ENCODE peak calls at places on chromosomes 2 and 18, in seven cellular contexts. One of them, this sample, is unnamed. For H3K27me3 and H3K4me1, the result is how much of the 10 kb centered on the place peaks cover.

GRCh38 chr2:237747189-237747588 is 51.4 kb upstream of the RBM44 start:
- DNase-seq in cardiac muscle cell: no peak
- DNase-seq in astrocyte: no peak
- DNase-seq in breast epithelium: no peak
- DNase-seq in fibroblast of lung: no peak
- DNase-seq in transverse colon: no peak
- DNase-seq in tibial artery: no peak
- DNase-seq in this sample: no peak

GRCh38 chr2:36878429-36878828 is 87.9 kb downstream of the STRN start:
- DNase-seq in tibial artery: no peak
- DNase-seq in cardiac muscle cell: no peak
- DNase-seq in breast epithelium: no peak
- DNase-seq in transverse colon: no peak
- DNase-seq in astrocyte: no peak
- DNase-seq in fibroblast of lung: no peak
- DNase-seq in this sample: no peak

GRCh38 chr2:20049631-20050030 is 1.8 kb downstream of the LAPTM4A start:
- DNase-seq in breast epithelium: no peak
- DNase-seq in astrocyte: peak
- DNase-seq in tibial artery: no peak
- DNase-seq in cardiac muscle cell: peak
- DNase-seq in transverse colon: no peak
- DNase-seq in fibroblast of lung: peak
- DNase-seq in this sample: no peak

GRCh38 chr2:150063432-150063889 is 424.0 kb downstream of the RND3 start:
- DNase-seq in transverse colon: no peak
- DNase-seq in breast epithelium: no peak
- DNase-seq in tibial artery: no peak
- DNase-seq in fibroblast of lung: peak
- DNase-seq in cardiac muscle cell: peak
- DNase-seq in astrocyte: peak
- DNase-seq in this sample: no peak

GRCh38 chr2:120108049-120108448 is 95.2 kb downstream of the EPB41L5 start:
- DNase-seq in tibial artery: no peak
- DNase-seq in transverse colon: peak
- DNase-seq in cardiac muscle cell: peak
- DNase-seq in fibroblast of lung: peak
- DNase-seq in breast epithelium: peak
- DNase-seq in astrocyte: peak
- DNase-seq in this sample: no peak

GRCh38 chr2:150624001-150624401 is 136.5 kb upstream of the RND3 start:
- DNase-seq in breast epithelium: no peak
- DNase-seq in tibial artery: no peak
- DNase-seq in fibroblast of lung: peak
- DNase-seq in cardiac muscle cell: peak
- DNase-seq in astrocyte: peak
- DNase-seq in transverse colon: no peak
- DNase-seq in this sample: no peak

GRCh38 chr2:31227711-31228125 is 6.2 kb upstream of the EHD3 start:
- DNase-seq in cardiac muscle cell: no peak
- DNase-seq in transverse colon: no peak
- DNase-seq in tibial artery: no peak
- DNase-seq in breast epithelium: no peak
- DNase-seq in astrocyte: no peak
- DNase-seq in fibroblast of lung: no peak
- DNase-seq in this sample: no peak

GRCh38 chr2:10792001-10792400 is 20.6 kb downstream of the PDIA6 start:
- DNase-seq in astrocyte: no peak
- DNase-seq in transverse colon: no peak
- DNase-seq in tibial artery: no peak
- DNase-seq in cardiac muscle cell: no peak
- DNase-seq in breast epithelium: no peak
- DNase-seq in fibroblast of lung: no peak
- DNase-seq in this sample: no peak

GRCh38 chr2:15141211-15141610 is 419.9 kb downstream of the NBAS start:
- DNase-seq in tibial artery: no peak
- DNase-seq in cardiac muscle cell: no peak
- DNase-seq in fibroblast of lung: no peak
- DNase-seq in breast epithelium: no peak
- DNase-seq in astrocyte: no peak
- DNase-seq in transverse colon: no peak
- DNase-seq in this sample: no peak

GRCh38 chr2:32064021-32064678 is 794 bp downstream of the SPAST start:
- DNase-seq in transverse colon: peak
- DNase-seq in astrocyte: peak
- DNase-seq in cardiac muscle cell: no peak
- DNase-seq in tibial artery: no peak
- DNase-seq in fibroblast of lung: no peak
- DNase-seq in breast epithelium: no peak
- DNase-seq in this sample: no peak

GRCh38 chr2:37563375-37564011 is 107.9 kb downstream of the CDC42EP3 start:
- DNase-seq in fibroblast of lung: no peak
- DNase-seq in breast epithelium: no peak
- DNase-seq in transverse colon: no peak
- DNase-seq in tibial artery: no peak
- DNase-seq in astrocyte: no peak
- DNase-seq in cardiac muscle cell: no peak
- DNase-seq in this sample: no peak

GRCh38 chr18:55983433-55983832 is 395.4 kb upstream of the TCF4 start:
- DNase-seq in cardiac muscle cell: no peak
- DNase-seq in fibroblast of lung: peak
- DNase-seq in breast epithelium: no peak
- DNase-seq in tibial artery: no peak
- DNase-seq in astrocyte: peak
- DNase-seq in transverse colon: no peak
- DNase-seq in this sample: no peak

GRCh38 chr2:168469281-168469988 is 13.4 kb downstream of the CERS6 start:
- DNase-seq in tibial artery: no peak
- DNase-seq in fibroblast of lung: no peak
- DNase-seq in transverse colon: no peak
- DNase-seq in breast epithelium: no peak
- DNase-seq in cardiac muscle cell: no peak
- DNase-seq in astrocyte: no peak
- DNase-seq in this sample: no peak

GRCh38 chr2:24164416-24164973 is 10.4 kb upstream of the FAM228A start:
- DNase-seq in astrocyte: no peak
- DNase-seq in fibroblast of lung: no peak
- DNase-seq in tibial artery: no peak
- DNase-seq in cardiac muscle cell: peak
- DNase-seq in transverse colon: peak
- DNase-seq in breast epithelium: no peak
- DNase-seq in this sample: no peak

GRCh38 chr2:198545411-198545810 is 741.0 kb downstream of the PLCL1 start:
- DNase-seq in cardiac muscle cell: no peak
- DNase-seq in astrocyte: no peak
- DNase-seq in breast epithelium: no peak
- DNase-seq in transverse colon: no peak
- DNase-seq in fibroblast of lung: peak
- DNase-seq in tibial artery: no peak
- DNase-seq in this sample: no peak

GRCh38 chr2:179843541-179843940 is 17.9 kb downstream of the ZNF385B start:
- DNase-seq in cardiac muscle cell: no peak
- DNase-seq in fibroblast of lung: no peak
- DNase-seq in transverse colon: no peak
- DNase-seq in breast epithelium: no peak
- DNase-seq in astrocyte: no peak
- DNase-seq in tibial artery: no peak
- DNase-seq in this sample: no peak

GRCh38 chr2:20100711-20101110 is 49.3 kb upstream of the LAPTM4A start:
- DNase-seq in breast epithelium: no peak
- DNase-seq in astrocyte: no peak
- DNase-seq in tibial artery: no peak
- DNase-seq in cardiac muscle cell: no peak
- DNase-seq in transverse colon: no peak
- DNase-seq in fibroblast of lung: no peak
- DNase-seq in this sample: no peak

GRCh38 chr2:154158101-154158500 is 286.4 kb downstream of the GALNT13 start:
- DNase-seq in astrocyte: no peak
- DNase-seq in fibroblast of lung: no peak
- DNase-seq in transverse colon: no peak
- DNase-seq in breast epithelium: no peak
- DNase-seq in tibial artery: no peak
- DNase-seq in cardiac muscle cell: no peak
- DNase-seq in this sample: no peak

GRCh38 chr2:148907085-148907785 is 32.2 kb downstream of the KIF5C start:
- DNase-seq in tibial artery: no peak
- DNase-seq in breast epithelium: no peak
- DNase-seq in transverse colon: no peak
- DNase-seq in astrocyte: no peak
- DNase-seq in cardiac muscle cell: no peak
- DNase-seq in fibroblast of lung: no peak
- DNase-seq in this sample: no peak

GRCh38 chr2:66509326-66509811 is 74.4 kb downstream of the MEIS1 start:
- DNase-seq in astrocyte: peak
- DNase-seq in transverse colon: no peak
- DNase-seq in fibroblast of lung: peak
- DNase-seq in tibial artery: no peak
- DNase-seq in breast epithelium: no peak
- DNase-seq in cardiac muscle cell: peak
- DNase-seq in this sample: no peak

GRCh38 chr2:189524746-189525145 is 55.8 kb downstream of the SLC40A1 start:
- DNase-seq in breast epithelium: no peak
- DNase-seq in tibial artery: no peak
- DNase-seq in cardiac muscle cell: no peak
- DNase-seq in astrocyte: no peak
- DNase-seq in transverse colon: no peak
- DNase-seq in fibroblast of lung: no peak
- DNase-seq in this sample: no peak

GRCh38 chr2:150417278-150417677 is 70.2 kb downstream of the RND3 start:
- DNase-seq in cardiac muscle cell: no peak
- DNase-seq in breast epithelium: no peak
- DNase-seq in transverse colon: no peak
- DNase-seq in fibroblast of lung: no peak
- DNase-seq in astrocyte: no peak
- DNase-seq in tibial artery: no peak
- DNase-seq in this sample: no peak

GRCh38 chr2:39640107-39640506 is 25.6 kb upstream of the TMEM178A start:
- DNase-seq in fibroblast of lung: no peak
- DNase-seq in transverse colon: no peak
- DNase-seq in astrocyte: no peak
- DNase-seq in cardiac muscle cell: no peak
- DNase-seq in breast epithelium: no peak
- DNase-seq in tibial artery: no peak
- DNase-seq in this sample: no peak

DNA sequence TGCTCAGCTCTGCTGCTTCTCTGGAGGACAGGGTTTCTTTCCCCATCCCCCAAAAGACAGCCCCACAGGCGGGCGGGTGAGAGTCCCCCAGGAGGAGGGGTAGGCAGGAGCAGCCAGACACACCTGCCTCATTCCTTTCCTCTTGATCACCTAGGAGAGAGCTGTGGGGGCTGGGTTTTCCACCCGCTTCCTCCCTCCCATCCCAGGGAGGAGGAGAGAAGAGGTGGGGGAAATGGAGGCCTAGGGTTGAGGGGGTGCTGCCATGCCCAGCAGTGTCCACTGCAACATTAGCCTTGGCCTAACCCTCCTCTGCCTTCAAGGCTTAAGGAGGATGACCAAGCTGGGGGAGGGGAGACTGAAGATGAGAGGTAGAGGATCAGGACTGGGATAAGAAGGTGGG is 14.7 kb downstream of the WNT10A start:
- DNase-seq in fibroblast of lung: no peak
- DNase-seq in cardiac muscle cell: no peak
- DNase-seq in breast epithelium: no peak
- DNase-seq in astrocyte: no peak
- DNase-seq in transverse colon: no peak
- DNase-seq in tibial artery: no peak
- DNase-seq in this sample: no peak
- H3K27me3 ChIP-seq in fibroblast of lung: half or more
- H3K27me3 ChIP-seq in cardiac muscle cell: half or more
- H3K27me3 ChIP-seq in breast epithelium: under half
- H3K27me3 ChIP-seq in astrocyte: half or more
- H3K27me3 ChIP-seq in transverse colon: half or more
- H3K27me3 ChIP-seq in tibial artery: half or more
- H3K27me3 ChIP-seq in this sample: under half

GRCh38 chr18:3920832-3921231 is 470.9 kb downstream of the TGIF1 start:
- DNase-seq in transverse colon: no peak
- DNase-seq in fibroblast of lung: no peak
- DNase-seq in astrocyte: no peak
- DNase-seq in breast epithelium: no peak
- DNase-seq in tibial artery: no peak
- DNase-seq in cardiac muscle cell: no peak
- DNase-seq in this sample: no peak
- H3K4me1 ChIP-seq in transverse colon: under half
- H3K4me1 ChIP-seq in fibroblast of lung: under half
- H3K4me1 ChIP-seq in astrocyte: under half
- H3K4me1 ChIP-seq in breast epithelium: under half
- H3K4me1 ChIP-seq in tibial artery: under half
- H3K4me1 ChIP-seq in cardiac muscle cell: under half
- H3K4me1 ChIP-seq in this sample: under half

DNA sequence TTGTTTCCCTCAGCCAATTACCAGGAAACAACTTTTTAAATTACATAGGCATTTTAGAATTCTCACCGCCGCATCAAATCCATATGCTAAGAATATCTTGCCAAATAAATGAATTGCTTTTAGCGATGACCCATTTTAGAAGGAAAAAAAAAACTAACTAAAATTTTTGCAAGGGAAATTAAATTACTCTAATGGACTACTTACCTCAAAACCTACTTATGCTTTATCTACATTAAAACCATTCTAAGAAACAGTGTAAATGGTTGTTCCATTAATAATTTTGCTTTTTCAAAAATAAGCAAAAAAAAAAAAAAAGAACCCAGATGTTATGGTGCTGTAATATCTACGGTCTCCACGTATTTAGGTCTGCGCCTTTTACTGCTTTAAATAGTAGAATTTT is 73.5 kb upstream of the CCDC150 start:
- DNase-seq in cardiac muscle cell: no peak
- DNase-seq in tibial artery: no peak
- DNase-seq in astrocyte: no peak
- DNase-seq in fibroblast of lung: no peak
- DNase-seq in breast epithelium: no peak
- DNase-seq in transverse colon: no peak
- DNase-seq in this sample: no peak
- H3K27me3 ChIP-seq in cardiac muscle cell: under half
- H3K27me3 ChIP-seq in tibial artery: under half
- H3K27me3 ChIP-seq in astrocyte: under half
- H3K27me3 ChIP-seq in fibroblast of lung: under half
- H3K27me3 ChIP-seq in breast epithelium: under half
- H3K27me3 ChIP-seq in transverse colon: under half
- H3K27me3 ChIP-seq in this sample: under half

GRCh38 chr2:205681836-205682238 is 464 bp upstream of the NRP2 start:
- DNase-seq in breast epithelium: no peak
- DNase-seq in astrocyte: no peak
- DNase-seq in fibroblast of lung: no peak
- DNase-seq in tibial artery: no peak
- DNase-seq in transverse colon: no peak
- DNase-seq in cardiac muscle cell: peak
- DNase-seq in this sample: peak

GRCh38 chr2:205682239-205683021 is at the start of gene NRP2:
- DNase-seq in transverse colon: peak
- DNase-seq in astrocyte: peak
- DNase-seq in cardiac muscle cell: peak
- DNase-seq in tibial artery: peak
- DNase-seq in breast epithelium: peak
- DNase-seq in fibroblast of lung: peak
- DNase-seq in this sample: peak

GRCh38 chr2:205684871-205685313 is 2.6 kb downstream of the NRP2 start:
- DNase-seq in breast epithelium: no peak
- DNase-seq in transverse colon: no peak
- DNase-seq in cardiac muscle cell: peak
- DNase-seq in tibial artery: no peak
- DNase-seq in astrocyte: peak
- DNase-seq in fibroblast of lung: peak
- DNase-seq in this sample: peak

GRCh38 chr2:205683991-205684390 is 1.7 kb downstream of the NRP2 start:
- DNase-seq in tibial artery: no peak
- DNase-seq in astrocyte: no peak
- DNase-seq in transverse colon: no peak
- DNase-seq in breast epithelium: no peak
- DNase-seq in fibroblast of lung: no peak
- DNase-seq in cardiac muscle cell: no peak
- DNase-seq in this sample: no peak

GRCh38 chr2:205683179-205683978 is 1.1 kb downstream of the NRP2 start:
- DNase-seq in cardiac muscle cell: peak
- DNase-seq in fibroblast of lung: peak
- DNase-seq in breast epithelium: no peak
- DNase-seq in astrocyte: peak
- DNase-seq in tibial artery: no peak
- DNase-seq in transverse colon: no peak
- DNase-seq in this sample: no peak
- H3K4me1 ChIP-seq in cardiac muscle cell: under half
- H3K4me1 ChIP-seq in fibroblast of lung: under half
- H3K4me1 ChIP-seq in breast epithelium: under half
- H3K4me1 ChIP-seq in astrocyte: under half
- H3K4me1 ChIP-seq in tibial artery: under half
- H3K4me1 ChIP-seq in transverse colon: under half
- H3K4me1 ChIP-seq in this sample: under half

This sample was measured in ovary.